ENCODE peak calls at places on chromosomes 6 and 20, in ten cellular contexts. R is breast epithelium, K is tibial nerve, W is endothelial cell of umbilical vein, Q is uterus, I is transverse colon, Z is K562, C is heart left ventricle, N is Peyer's patch, H is IMR-90. L is an unnamed sample.

GRCh38 chr20:40489886-40490285 is 199.2 kb downstream of the MAFB start:
- DNase-seq in R (no peak), K (no peak), W (no peak), Q (no peak), I (no peak), Z (no peak), C (no peak), N (no peak), H (no peak), L (no peak)

GRCh38 chr6:90072501-90072900 is 178.2 kb downstream of the GJA10 start:
- DNase-seq in R (no peak), K (no peak), W (no peak), Q (no peak), I (no peak), Z (no peak), C (no peak), N (no peak), H (no peak), L (no peak)

GRCh38 chr6:66931787-66932186 is 1224.8 kb upstream of the EYS start:
- DNase-seq in R (no peak), K (no peak), W (no peak), Q (no peak), I (no peak), Z (no peak), C (no peak), N (no peak), H (no peak), L (no peak)

GRCh38 chr6:53220605-53221004 is 72.0 kb upstream of the GCM1 start:
- DNase-seq in R (no peak), K (no peak), W (no peak), Q (no peak), I (no peak), Z (no peak), C (no peak), N (no peak), H (no peak), L (no peak)

GRCh38 chr6:3749991-3750323 is 1.6 kb downstream of the PXDC1 start:
- DNase-seq in R (no peak), K (peak; percentile 80), W (peak; percentile 79), Q (peak; percentile 82), I (peak; percentile 40), Z (peak; percentile 42), C (peak; percentile 61), N (peak; percentile 34), H (peak; percentile 74), L (peak; percentile 91)

GRCh38 chr6:16759181-16759645 is 2.0 kb downstream of the ATXN1 start:
- DNase-seq in R (no peak), K (no peak), W (no peak), Q (no peak), I (no peak), Z (no peak), C (no peak), N (peak; percentile 47), H (no peak), L (no peak)

GRCh38 chr20:34516874-34517542 is 786 bp downstream of the DYNLRB1 start:
- DNase-seq in R (no peak), K (no peak), W (no peak), Q (no peak), I (peak; percentile 29), Z (peak; percentile 39), C (no peak), N (peak; percentile 46), H (no peak), L (no peak)

GRCh38 chr20:19976595-19977372 is 40.4 kb upstream of the NAA20 start:
- DNase-seq in R (no peak), K (peak; percentile 46), W (peak; percentile 49), Q (peak; percentile 72), I (no peak), Z (no peak), C (peak; percentile 69), N (no peak), H (peak; percentile 83), L (peak; percentile 84)

GRCh38 chr6:45959534-45960195 is 56.0 kb downstream of the CLIC5 start:
- DNase-seq in R (no peak), K (no peak), W (peak; percentile 7), Q (no peak), I (no peak), Z (no peak), C (no peak), N (no peak), H (no peak), L (no peak)

GRCh38 chr20:42635699-42636411 is 553.9 kb downstream of the PTPRT start:
- DNase-seq in R (no peak), K (no peak), W (no peak), Q (no peak), I (no peak), Z (no peak), C (no peak), N (no peak), H (no peak), L (no peak)

GRCh38 chr6:14476793-14477531 is 359.4 kb downstream of the CD83 start:
- DNase-seq in R (no peak), K (peak; percentile 80), W (no peak), Q (peak; percentile 93), I (peak; percentile 74), Z (peak; percentile 97), C (no peak), N (no peak), H (peak; percentile 100), L (peak; percentile 96)

GRCh38 chr6:112881027-112881426 is 533.9 kb downstream of the RFPL4B start:
- DNase-seq in R (no peak), K (no peak), W (no peak), Q (no peak), I (no peak), Z (peak; percentile 47), C (no peak), N (no peak), H (peak; percentile 80), L (no peak)

GRCh38 chr6:116884530-116884929 is 7.5 kb downstream of the RFX6 start:
- DNase-seq in R (no peak), K (no peak), W (no peak), Q (no peak), I (no peak), Z (no peak), C (no peak), N (no peak), H (no peak), L (no peak)

GRCh38 chr6:146871613-146872465 is 273.1 kb downstream of the ADGB start:
- DNase-seq in R (no peak), K (no peak), W (no peak), Q (no peak), I (no peak), Z (no peak), C (no peak), N (no peak), H (no peak), L (no peak)

GRCh38 chr20:31454374-31454773 is 13.9 kb downstream of the DEFB123 start:
- DNase-seq in R (no peak), K (no peak), W (no peak), Q (no peak), I (no peak), Z (no peak), C (no peak), N (no peak), H (no peak), L (no peak)

GRCh38 chr6:98947411-98948292 is at the start of gene FBXL4:
- DNase-seq in R (peak; percentile 64), K (peak; percentile 52), W (peak; percentile 74), Q (peak; percentile 82), I (peak; percentile 90), Z (peak; percentile 94), C (peak; percentile 90), N (peak; percentile 74), H (peak; percentile 70), L (peak; percentile 92)
- TF ChIP-seq POLR2A in R (no peak), K (peak; percentile 38), W (peak; percentile 65), Q (peak; percentile 31), I (peak; percentile 79), Z (peak; percentile 85), C (peak; percentile 61), N (peak; percentile 52), H (peak; percentile 79), L (peak; percentile 36)

GRCh38 chr6:149484733-149485700 is at the start of gene ZC3H12D:
- DNase-seq in R (no peak), K (peak; percentile 45), W (no peak), Q (no peak), I (peak; percentile 84), Z (no peak), C (peak; percentile 83), N (peak; percentile 85), H (peak; percentile 33), L (peak; percentile 68)
- TF ChIP-seq POLR2A in R (no peak), K (no peak), W (no peak), Q (no peak), I (peak; percentile 47), Z (no peak), C (peak; percentile 13), N (peak; percentile 65), H (no peak), L (no peak)

GRCh38 chr20:50335866-50336265 is 145.2 kb downstream of the CEBPB start:
- DNase-seq in R (no peak), K (no peak), W (no peak), Q (no peak), I (no peak), Z (no peak), C (no peak), N (no peak), H (no peak), L (no peak)

GRCh38 chr20:50333131-50333530 is 142.5 kb downstream of the CEBPB start:
- DNase-seq in R (no peak), K (no peak), W (no peak), Q (no peak), I (no peak), Z (no peak), C (peak; percentile 38), N (no peak), H (no peak), L (peak; percentile 33)

GRCh38 chr20:50336631-50337030 is 146.0 kb downstream of the CEBPB start:
- DNase-seq in R (no peak), K (no peak), W (no peak), Q (no peak), I (no peak), Z (no peak), C (no peak), N (no peak), H (peak; percentile 29), L (no peak)

GRCh38 chr20:50333856-50334255 is 143.2 kb downstream of the CEBPB start:
- DNase-seq in R (no peak), K (no peak), W (no peak), Q (no peak), I (no peak), Z (no peak), C (peak; percentile 4), N (no peak), H (peak; percentile 92), L (peak; percentile 60)

DNA sequence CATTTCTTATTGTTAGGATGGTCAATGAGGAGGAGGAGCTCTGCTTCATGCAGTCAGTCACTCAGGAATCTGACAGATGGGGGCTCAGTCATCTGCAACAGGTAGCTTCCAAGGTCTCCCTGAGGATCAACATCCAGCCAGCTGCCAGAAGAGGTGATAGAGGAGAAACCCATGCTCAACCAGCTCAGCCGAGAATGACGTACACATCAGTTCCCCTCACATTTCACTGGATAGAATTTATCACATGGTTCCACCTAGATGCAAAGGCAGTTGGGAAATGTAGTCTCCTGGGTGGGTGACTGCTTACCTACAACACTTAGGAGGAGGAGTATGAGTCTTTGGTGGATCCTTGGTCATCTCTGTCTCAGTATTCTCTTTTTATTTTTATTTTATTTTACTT is 144.5 kb downstream of the CEBPB start:
- DNase-seq in R (no peak), K (no peak), W (peak; percentile 15), Q (no peak), I (no peak), Z (peak; percentile 78), C (no peak), N (no peak), H (peak; percentile 31), L (peak; percentile 56)
- TF ChIP-seq POLR2A in R (no peak), K (no peak), W (no peak), Q (no peak), I (no peak), Z (no peak), C (no peak), N (no peak), H (no peak), L (no peak)

GRCh38 chr20:47318596-47319516 is 37.6 kb downstream of the ZMYND8 start:
- DNase-seq in R (peak; percentile 75), K (peak; percentile 78), W (peak; percentile 79), Q (peak; percentile 84), I (peak; percentile 78), Z (peak; percentile 68), C (peak; percentile 82), N (peak; percentile 27), H (peak; percentile 69), L (peak; percentile 96)
- TF ChIP-seq POLR2A in R (peak; percentile 53), K (peak; percentile 75), W (peak; percentile 48), Q (peak; percentile 67), I (peak; percentile 82), Z (peak; percentile 51), C (peak; percentile 79), N (peak; percentile 61), H (peak; percentile 6), L (peak; percentile 93)